ENCODE peak calls at places on chromosomes 5 and 9, in eight cellular contexts. S is lower lobe of right lung, B is IMR-90, W is neural progenitor cell, R is upper lobe of left lung, J is DND-41, K is uterus, X is K562. I is an unnamed sample.

GRCh38 chr9:36306481-36307306 is 48.4 kb upstream of the GNE start:
- DNase-seq in W (no peak), K (no peak), J (peak; percentile 32), B (peak; percentile 23), S (no peak), R (no peak), X (no peak), I (peak; percentile 8)

GRCh38 chr5:38601133-38601842 is 44.8 kb upstream of the LIFR start:
- DNase-seq in S (no peak), J (no peak), B (no peak), R (peak; percentile 23), X (no peak), W (no peak), K (peak; percentile 18), I (no peak)

GRCh38 chr5:96725257-96725656 is 63.1 kb downstream of the CAST start:
- DNase-seq in B (no peak), R (no peak), S (no peak), J (no peak), W (no peak), X (no peak), K (no peak), I (no peak)

GRCh38 chr9:131029574-131029952 is 20.6 kb downstream of the LAMC3 start:
- DNase-seq in S (no peak), B (no peak), X (no peak), W (no peak), R (no peak), K (no peak), J (no peak), I (no peak)

GRCh38 chr9:94298949-94299599 is 29.4 kb downstream of the NUTM2F start:
- DNase-seq in B (no peak), X (no peak), R (no peak), W (no peak), J (no peak), S (no peak), K (peak; percentile 52), I (no peak)

GRCh38 chr5:14380712-14381111 is 200.9 kb upstream of the OTULINL start:
- DNase-seq in W (no peak), R (no peak), S (no peak), J (no peak), K (no peak), B (no peak), X (no peak), I (no peak)

GRCh38 chr5:13215370-13215769 is 729.1 kb downstream of the DNAH5 start:
- DNase-seq in X (no peak), K (no peak), W (no peak), S (no peak), R (no peak), B (no peak), J (no peak), I (no peak)

GRCh38 chr5:78573318-78573717 is 75.3 kb downstream of the LHFPL2 start:
- DNase-seq in S (no peak), X (no peak), R (no peak), K (no peak), W (no peak), J (no peak), B (no peak), I (no peak)

GRCh38 chr9:2666569-2666968 is 45.0 kb downstream of the VLDLR start:
- DNase-seq in K (no peak), W (no peak), X (no peak), B (no peak), J (no peak), R (no peak), S (no peak), I (no peak)

GRCh38 chr9:2663486-2663885 is 41.9 kb downstream of the VLDLR start:
- DNase-seq in S (no peak), W (no peak), K (no peak), J (no peak), X (no peak), B (no peak), R (no peak), I (no peak)

GRCh38 chr9:2662496-2662895 is 40.9 kb downstream of the VLDLR start:
- DNase-seq in S (no peak), X (no peak), W (peak; percentile 64), B (no peak), R (no peak), J (no peak), K (no peak), I (peak; percentile 39)

GRCh38 chr9:2664675-2665065 is 43.1 kb downstream of the VLDLR start:
- DNase-seq in B (no peak), W (no peak), J (no peak), S (no peak), K (no peak), R (no peak), X (no peak), I (no peak)

GRCh38 chr9:2663886-2664674 is 42.5 kb downstream of the VLDLR start:
- DNase-seq in W (no peak), X (no peak), S (no peak), K (no peak), B (no peak), R (no peak), J (no peak), I (no peak)
- H3K4me3 ChIP-seq in W (no peak overlapping the region), X (no peak overlapping the region), S (no peak overlapping the region), K (no peak overlapping the region), B (no peak overlapping the region), R (no peak overlapping the region), J (no peak overlapping the region), I (no peak overlapping the region)

GRCh38 chr9:9719373-9720112 is 893.3 kb downstream of the PTPRD start:
- DNase-seq in J (no peak), K (no peak), W (peak; percentile 17), S (no peak), X (no peak), R (no peak), B (no peak), I (no peak)
- H3K27ac ChIP-seq in J (no peak overlapping the region), K (no peak overlapping the region), W (no peak overlapping the region), S (no peak overlapping the region), X (no peak overlapping the region), R (no peak overlapping the region), B (no peak overlapping the region), I (no peak overlapping the region)

GRCh38 chr5:56589486-56589870 is 225.9 kb upstream of the MAP3K1 start:
- DNase-seq in B (no peak), R (no peak), W (no peak), K (peak; percentile 33), S (no peak), J (no peak), X (no peak), I (peak; percentile 4)
- H3K4me3 ChIP-seq in B (no peak overlapping the region), R (no peak overlapping the region), W (no peak overlapping the region), K (no peak overlapping the region), S (no peak overlapping the region), J (no peak overlapping the region), X (no peak overlapping the region), I (no peak overlapping the region)

GRCh38 chr5:67515762-67516161 is 319.2 kb upstream of the CD180 start:
- DNase-seq in X (no peak), K (no peak), R (no peak), S (no peak), J (no peak), B (no peak), W (no peak), I (no peak)
- H3K27ac ChIP-seq in X (no peak overlapping the region), K (no peak overlapping the region), R (no peak overlapping the region), S (no peak overlapping the region), J (peak overlapping the region; percentile 72), B (no peak overlapping the region), W (no peak overlapping the region), I (no peak overlapping the region)